ENCODE peak calls at places on chromosomes 6 and 20, in four cellular contexts. C, E, Y and S are unnamed samples.

GRCh38 chr6:24775520-24776058 is 852 bp downstream of the GMNN start:
- DNase-seq in Y (peak; percentile 25), C (peak; percentile 70), E (no peak), S (peak; percentile 31)

GRCh38 chr20:59455392-59456341 is 148.7 kb upstream of the PHACTR3 start:
- DNase-seq in Y (no peak), E (peak; percentile 31), C (peak; percentile 10), S (no peak)

GRCh38 chr20:39349240-39349639 is 387.1 kb downstream of the DHX35 start:
- DNase-seq in C (no peak), Y (no peak), E (no peak), S (no peak)

GRCh38 chr20:57223648-57224489 is 42.6 kb downstream of the BMP7 start:
- DNase-seq in Y (no peak), C (no peak), E (peak; percentile 66), S (no peak)

GRCh38 chr6:56329296-56330050 is 82.1 kb upstream of the COL21A1 start:
- DNase-seq in C (peak; percentile 78), Y (no peak), E (no peak), S (no peak)

GRCh38 chr6:44627091-44627878 is 239.8 kb downstream of the CDC5L start:
- DNase-seq in Y (no peak), C (no peak), E (no peak), S (no peak)

GRCh38 chr6:53431704-53432103 is 83.0 kb upstream of the ELOVL5 start:
- DNase-seq in C (no peak), E (no peak), Y (no peak), S (no peak)

GRCh38 chr6:81487489-81487888 is 265.0 kb downstream of the TENT5A start:
- DNase-seq in C (peak; percentile 62), Y (no peak), E (no peak), S (no peak)

GRCh38 chr6:124356276-124356810 is 552.7 kb downstream of the NKAIN2 start:
- DNase-seq in Y (no peak), E (no peak), C (no peak), S (no peak)

GRCh38 chr6:101762851-101763250 is 369.3 kb downstream of the GRIK2 start:
- DNase-seq in E (no peak), C (no peak), Y (no peak), S (no peak)

GRCh38 chr6:11122380-11122779 is 10.9 kb upstream of the ERVFRD-1 start:
- DNase-seq in C (no peak), Y (no peak), E (no peak), S (no peak)

GRCh38 chr6:89257781-89258180 is 40.6 kb upstream of the GABRR1 start:
- DNase-seq in C (no peak), Y (no peak), E (no peak), S (no peak)

GRCh38 chr6:161029195-161029809 is 37.7 kb downstream of the MAP3K4 start:
- DNase-seq in E (no peak), Y (no peak), C (peak; percentile 91), S (peak; percentile 73)

GRCh38 chr6:31350973-31351733 is 5.8 kb downstream of the HLA-B start:
- DNase-seq in Y (no peak), E (no peak), C (no peak), S (peak; percentile 35)

GRCh38 chr20:36149469-36149868 is 5.1 kb upstream of the EPB41L1 start:
- DNase-seq in Y (no peak), E (peak; percentile 64), C (no peak), S (no peak)

GRCh38 chr20:1833728-1834726 is 61.2 kb upstream of the SIRPA start:
- DNase-seq in E (no peak), C (no peak), Y (no peak), S (no peak)

GRCh38 chr6:90891338-90891715 is 304.5 kb upstream of the MAP3K7 start:
- DNase-seq in Y (no peak), E (no peak), C (no peak), S (no peak)

GRCh38 chr20:53899351-53900167 is 170.8 kb downstream of the BCAS1 start:
- DNase-seq in E (peak; percentile 26), Y (peak; percentile 82), C (peak; percentile 87), S (peak; percentile 80)

GRCh38 chr6:133108377-133108776 is 132.8 kb upstream of the EYA4 start:
- DNase-seq in E (no peak), C (no peak), Y (no peak), S (no peak)

GRCh38 chr20:58514321-58515239 is 619 bp downstream of the APCDD1L start:
- DNase-seq in E (no peak), C (peak; percentile 19), Y (no peak), S (no peak)

GRCh38 chr6:15905488-15906392 is 223.1 kb upstream of the MYLIP start:
- DNase-seq in C (no peak), E (no peak), Y (peak; percentile 26), S (peak; percentile 58)

GRCh38 chr6:5331860-5332442 is 70.6 kb downstream of the FARS2 start:
- DNase-seq in E (no peak), Y (no peak), C (no peak), S (no peak)

GRCh38 chr20:24780648-24781047 is 168.4 kb upstream of the CST7 start:
- DNase-seq in E (no peak), C (no peak), Y (no peak), S (no peak)
- TF ChIP-seq CTCF in E (no peak), C (no peak), Y (no peak), S (no peak)

DNA sequence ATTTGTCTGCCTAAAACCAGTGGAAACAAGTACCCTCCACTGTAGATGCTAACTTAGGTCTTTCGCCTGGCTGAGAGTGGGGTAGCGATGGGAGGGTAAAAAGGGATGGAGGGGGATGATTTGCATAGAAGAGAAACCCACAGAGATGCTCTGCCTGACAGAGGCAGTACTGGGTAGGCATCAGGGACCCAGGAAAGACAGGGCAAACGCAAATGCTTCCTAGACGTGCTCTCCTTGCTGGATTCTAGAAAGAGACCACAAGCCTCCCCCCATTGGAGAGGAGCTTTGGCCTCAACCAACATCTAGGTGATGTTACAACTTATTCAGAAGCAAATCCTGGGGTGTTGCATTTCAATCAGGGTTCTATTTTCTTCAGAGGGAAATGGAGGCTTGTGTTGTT is 3.2 kb downstream of the OLIG3 start:
- DNase-seq in E (no peak), C (no peak), Y (no peak), S (no peak)
- H3K27me3 ChIP-seq in E (peaks cover 52% of the 10 kb centered on the region), C (peaks cover 95% of the 10 kb centered on the region), Y (peaks cover 3% of the 10 kb centered on the region), S (peaks cover 6% of the 10 kb centered on the region)

GRCh38 chr6:36875250-36875633 is 639 bp upstream of the PPIL1 start:
- DNase-seq in Y (no peak), C (no peak), E (no peak), S (no peak)
- H3K4me3 ChIP-seq in Y (peak overlapping the region; percentile 75), C (peak overlapping the region; percentile 60), E (peak overlapping the region; percentile 79), S (peak overlapping the region; percentile 97)

GRCh38 chr6:6494677-6495076 is 93.8 kb upstream of the LY86 start:
- DNase-seq in C (no peak), E (peak; percentile 28), Y (peak; percentile 25), S (no peak)

GRCh38 chr6:6497541-6497940 is 91.0 kb upstream of the LY86 start:
- DNase-seq in C (no peak), E (no peak), Y (no peak), S (no peak)

GRCh38 chr6:6497976-6498375 is 90.5 kb upstream of the LY86 start:
- DNase-seq in C (no peak), Y (no peak), E (no peak), S (no peak)

GRCh38 chr6:6492675-6493074 is 95.8 kb upstream of the LY86 start:
- DNase-seq in Y (no peak), C (no peak), E (no peak), S (no peak)

GRCh38 chr6:6495851-6496250 is 92.7 kb upstream of the LY86 start:
- DNase-seq in C (no peak), E (no peak), Y (no peak), S (no peak)
- TF ChIP-seq CTCF in C (no peak), E (no peak), Y (no peak), S (no peak)

GRCh38 chr20:32027653-32028052 is 17.4 kb downstream of the CCM2L start:
- DNase-seq in E (no peak), Y (no peak), C (no peak), S (no peak)
- H3K27me3 ChIP-seq in E (peaks cover 1% of the 10 kb centered on the region), Y (no peaks in the 10 kb centered on the region), C (peaks cover 60% of the 10 kb centered on the region), S (no peaks in the 10 kb centered on the region)

GRCh38 chr6:105981002-105981887 is 104.9 kb upstream of the PRDM1 start:
- DNase-seq in C (no peak), E (no peak), Y (no peak), S (peak; percentile 12)
- H3K4me3 ChIP-seq in C (no peak overlapping the region), E (peak overlapping the region; percentile 58), Y (peak overlapping the region; percentile 27), S (peak overlapping the region; percentile 59)

DNA sequence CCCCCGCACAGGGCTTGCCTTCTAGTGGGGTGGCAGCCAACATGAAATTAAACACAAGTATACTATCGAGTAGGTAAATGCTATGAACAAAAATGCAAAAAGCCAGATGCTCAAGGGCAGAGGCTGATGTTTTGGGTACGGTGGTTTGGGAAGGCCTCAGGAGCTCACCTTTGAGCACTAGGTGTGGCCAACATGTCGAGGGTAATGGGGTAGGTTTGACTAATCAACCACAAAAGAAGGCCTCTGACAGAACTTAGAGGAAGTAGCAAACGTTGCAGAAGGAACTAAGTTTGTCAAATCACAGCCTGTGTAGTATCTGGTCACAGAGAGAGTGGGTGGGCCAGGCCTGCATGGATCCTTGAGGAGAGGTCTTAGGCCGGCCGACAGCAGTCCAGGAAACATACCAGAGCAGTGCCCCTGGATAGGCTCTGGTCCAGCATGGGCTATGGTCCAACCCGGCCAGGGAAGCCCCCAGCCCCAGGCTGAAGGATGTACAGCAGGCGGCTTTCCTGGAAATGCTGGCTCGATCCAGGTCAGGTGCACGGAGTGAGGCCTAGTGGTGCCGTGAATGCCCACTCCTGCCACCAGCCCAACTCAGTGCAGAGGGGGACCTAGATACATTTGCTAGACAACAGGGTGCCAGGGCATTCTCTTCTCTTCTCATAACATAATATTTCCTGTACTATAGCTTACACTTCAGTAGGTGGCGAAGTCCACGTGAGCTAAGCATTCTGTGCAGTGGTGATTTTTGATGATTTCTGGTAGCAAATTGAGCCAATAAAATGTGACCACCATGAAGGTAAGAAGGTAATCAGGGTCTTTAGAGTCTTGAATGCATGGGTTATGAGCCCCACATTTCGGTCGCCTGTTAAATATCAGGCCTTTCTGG is 56.3 kb upstream of the CD93 start:
- DNase-seq in Y (no peak), E (no peak), C (no peak), S (peak; percentile 63)
- TF ChIP-seq CTCF in Y (no peak), E (no peak), C (no peak), S (no peak)

DNA sequence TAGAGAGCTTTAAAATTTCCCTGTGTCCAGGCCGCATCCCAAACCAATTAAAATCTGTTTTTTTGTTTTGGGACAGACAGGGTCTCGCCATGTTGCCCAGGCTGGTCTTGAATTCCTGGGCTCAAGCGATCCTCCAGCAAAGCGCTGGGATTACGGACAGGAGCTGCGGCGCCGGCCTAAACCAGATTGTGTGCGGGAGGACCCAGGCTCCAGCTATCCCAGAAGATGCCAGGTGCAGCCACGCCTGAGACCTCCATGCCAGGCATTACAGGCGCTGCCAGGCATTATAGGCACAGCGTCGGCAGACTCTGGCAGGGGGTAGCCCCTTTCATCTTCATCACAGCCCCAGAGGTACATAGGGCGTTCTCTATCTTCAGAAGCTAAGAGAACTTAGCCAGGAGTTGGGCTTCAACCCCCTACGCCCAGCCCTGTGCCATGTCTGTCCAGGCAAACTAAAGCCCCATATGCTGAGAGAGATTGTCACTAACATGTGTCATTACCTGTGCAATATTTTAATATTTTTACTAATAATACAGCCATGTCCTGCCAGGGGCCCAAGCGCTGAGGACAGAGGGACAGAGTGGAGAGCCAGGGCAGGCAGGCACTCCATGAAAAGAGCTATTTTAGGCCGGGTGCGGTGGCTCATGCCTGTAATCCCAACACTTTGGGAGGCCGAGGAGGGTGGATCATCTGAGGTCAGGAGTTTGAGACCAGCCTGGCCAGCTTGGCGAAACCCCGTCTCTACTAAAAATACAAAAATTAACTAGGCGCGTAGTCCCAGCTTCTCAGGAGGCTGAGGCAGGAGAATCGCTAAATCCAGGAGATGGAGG is 9.8 kb upstream of the GRM4 start:
- DNase-seq in Y (no peak), E (no peak), C (no peak), S (no peak)
- H3K27me3 ChIP-seq in Y (no peaks in the 10 kb centered on the region), E (peaks cover 17% of the 10 kb centered on the region), C (peaks cover 52% of the 10 kb centered on the region), S (peaks cover 2% of the 10 kb centered on the region)